ENCODE peak calls at places on chromosomes 13 and 19, in nine cellular contexts. One of them, this sample, is unnamed.
A peak's percentile ranks its signal among the peaks of the same experiment; 100 is the strongest.

GRCh38 chr13:47033216-47033615 is 136.4 kb upstream of the HTR2A start:
- DNase-seq in neural crest cell: no peak
- DNase-seq in Right ventricle myocardium superior: no peak
- DNase-seq in transverse colon: no peak
- DNase-seq in left cardiac atrium: no peak
- DNase-seq in NCI-H146: no peak
- DNase-seq in SK-MEL-5: no peak
- DNase-seq in fibroblast of gingiva: peak; percentile 8
- DNase-seq in left colon: no peak
- DNase-seq in this sample: no peak

GRCh38 chr19:13154911-13155471 is 4.8 kb downstream of the IER2 start:
- DNase-seq in neural crest cell: peak; percentile 50
- DNase-seq in Right ventricle myocardium superior: peak; percentile 66
- DNase-seq in transverse colon: peak; percentile 92
- DNase-seq in left cardiac atrium: peak; percentile 77
- DNase-seq in NCI-H146: peak; percentile 79
- DNase-seq in SK-MEL-5: no peak
- DNase-seq in fibroblast of gingiva: peak; percentile 60
- DNase-seq in left colon: peak; percentile 93
- DNase-seq in this sample: peak; percentile 89

GRCh38 chr13:113187263-113187669 is 21.2 kb downstream of the PCID2 start:
- DNase-seq in neural crest cell: no peak
- DNase-seq in Right ventricle myocardium superior: peak; percentile 90
- DNase-seq in transverse colon: peak; percentile 51
- DNase-seq in left cardiac atrium: peak; percentile 93
- DNase-seq in NCI-H146: peak; percentile 10
- DNase-seq in SK-MEL-5: peak; percentile 97
- DNase-seq in fibroblast of gingiva: peak; percentile 99
- DNase-seq in left colon: peak; percentile 47
- DNase-seq in this sample: peak; percentile 74

GRCh38 chr13:75637101-75637774 is 1.1 kb downstream of the LMO7 start:
- DNase-seq in neural crest cell: no peak
- DNase-seq in Right ventricle myocardium superior: no peak
- DNase-seq in transverse colon: no peak
- DNase-seq in left cardiac atrium: no peak
- DNase-seq in NCI-H146: peak; percentile 70
- DNase-seq in SK-MEL-5: no peak
- DNase-seq in fibroblast of gingiva: no peak
- DNase-seq in left colon: no peak
- DNase-seq in this sample: no peak

GRCh38 chr13:97018029-97018819 is 23.9 kb upstream of the OXGR1 start:
- DNase-seq in neural crest cell: peak; percentile 23
- DNase-seq in Right ventricle myocardium superior: no peak
- DNase-seq in transverse colon: peak; percentile 14
- DNase-seq in left cardiac atrium: no peak
- DNase-seq in NCI-H146: peak; percentile 31
- DNase-seq in SK-MEL-5: peak; percentile 74
- DNase-seq in fibroblast of gingiva: peak; percentile 43
- DNase-seq in left colon: peak; percentile 14
- DNase-seq in this sample: no peak

GRCh38 chr19:7992575-7992974 is 12.9 kb downstream of the ELAVL1 start:
- DNase-seq in neural crest cell: no peak
- DNase-seq in Right ventricle myocardium superior: peak; percentile 27
- DNase-seq in transverse colon: no peak
- DNase-seq in left cardiac atrium: no peak
- DNase-seq in NCI-H146: no peak
- DNase-seq in SK-MEL-5: no peak
- DNase-seq in fibroblast of gingiva: no peak
- DNase-seq in left colon: no peak
- DNase-seq in this sample: no peak

GRCh38 chr19:53123400-53123799 is 9.3 kb downstream of the ZNF415 start:
- DNase-seq in neural crest cell: no peak
- DNase-seq in Right ventricle myocardium superior: no peak
- DNase-seq in transverse colon: no peak
- DNase-seq in left cardiac atrium: no peak
- DNase-seq in NCI-H146: no peak
- DNase-seq in SK-MEL-5: no peak
- DNase-seq in fibroblast of gingiva: no peak
- DNase-seq in left colon: no peak
- DNase-seq in this sample: no peak

GRCh38 chr19:10565567-10566407 is at the start of gene KRI1:
- DNase-seq in neural crest cell: peak; percentile 99
- DNase-seq in Right ventricle myocardium superior: peak; percentile 100
- DNase-seq in transverse colon: peak; percentile 99
- DNase-seq in left cardiac atrium: peak; percentile 99
- DNase-seq in NCI-H146: peak; percentile 99
- DNase-seq in SK-MEL-5: peak; percentile 94
- DNase-seq in fibroblast of gingiva: peak; percentile 97
- DNase-seq in left colon: peak; percentile 99
- DNase-seq in this sample: peak; percentile 96

GRCh38 chr13:112741185-112741755 is 51.4 kb downstream of the ATP11A start:
- DNase-seq in neural crest cell: no peak
- DNase-seq in Right ventricle myocardium superior: no peak
- DNase-seq in transverse colon: no peak
- DNase-seq in left cardiac atrium: no peak
- DNase-seq in NCI-H146: no peak
- DNase-seq in SK-MEL-5: no peak
- DNase-seq in fibroblast of gingiva: peak; percentile 17
- DNase-seq in left colon: no peak
- DNase-seq in this sample: no peak

GRCh38 chr19:19368087-19368486 is 37.4 kb upstream of the GATAD2A start:
- DNase-seq in neural crest cell: no peak
- DNase-seq in Right ventricle myocardium superior: no peak
- DNase-seq in transverse colon: no peak
- DNase-seq in left cardiac atrium: no peak
- DNase-seq in NCI-H146: no peak
- DNase-seq in SK-MEL-5: no peak
- DNase-seq in fibroblast of gingiva: no peak
- DNase-seq in left colon: no peak
- DNase-seq in this sample: no peak

GRCh38 chr19:3324405-3324856 is 42.0 kb upstream of the NFIC start:
- DNase-seq in neural crest cell: peak; percentile 63
- DNase-seq in Right ventricle myocardium superior: peak; percentile 70
- DNase-seq in transverse colon: peak; percentile 78
- DNase-seq in left cardiac atrium: peak; percentile 63
- DNase-seq in NCI-H146: no peak
- DNase-seq in SK-MEL-5: peak; percentile 62
- DNase-seq in fibroblast of gingiva: no peak
- DNase-seq in left colon: peak; percentile 73
- DNase-seq in this sample: peak; percentile 75

GRCh38 chr19:4495471-4495870 is 22.8 kb downstream of the PLIN4 start:
- DNase-seq in neural crest cell: no peak
- DNase-seq in Right ventricle myocardium superior: no peak
- DNase-seq in transverse colon: no peak
- DNase-seq in left cardiac atrium: no peak
- DNase-seq in NCI-H146: no peak
- DNase-seq in SK-MEL-5: no peak
- DNase-seq in fibroblast of gingiva: no peak
- DNase-seq in left colon: peak; percentile 41
- DNase-seq in this sample: peak; percentile 12

GRCh38 chr19:1858412-1859081 is 4.8 kb downstream of the KLF16 start:
- DNase-seq in neural crest cell: no peak
- DNase-seq in Right ventricle myocardium superior: no peak
- DNase-seq in transverse colon: no peak
- DNase-seq in left cardiac atrium: no peak
- DNase-seq in NCI-H146: no peak
- DNase-seq in SK-MEL-5: no peak
- DNase-seq in fibroblast of gingiva: no peak
- DNase-seq in left colon: no peak
- DNase-seq in this sample: no peak

GRCh38 chr19:6773323-6773931 is 919 bp downstream of the VAV1 start:
- DNase-seq in neural crest cell: no peak
- DNase-seq in Right ventricle myocardium superior: peak; percentile 72
- DNase-seq in transverse colon: peak; percentile 61
- DNase-seq in left cardiac atrium: peak; percentile 50
- DNase-seq in NCI-H146: no peak
- DNase-seq in SK-MEL-5: no peak
- DNase-seq in fibroblast of gingiva: no peak
- DNase-seq in left colon: peak; percentile 61
- DNase-seq in this sample: no peak

This sample was measured in Calu3.